ENCODE peak calls at places on chromosome 1, in five cellular contexts. One of them, this sample, is unnamed.

GRCh38 chr1:184696403-184696802 is 58.3 kb downstream of the EDEM3 start:
- DNase-seq in IMR-90: no peak
- DNase-seq in SK-N-SH: no peak
- DNase-seq in astrocyte of the spinal cord: no peak
- DNase-seq in AG04450: no peak
- DNase-seq in this sample: no peak

GRCh38 chr1:54375331-54376084 is 30.7 kb downstream of the SSBP3 start:
- DNase-seq in SK-N-SH: peak
- DNase-seq in astrocyte of the spinal cord: no peak
- DNase-seq in AG04450: no peak
- DNase-seq in IMR-90: no peak
- DNase-seq in this sample: no peak

GRCh38 chr1:248791010-248791409 is 34.7 kb downstream of the SH3BP5L start:
- DNase-seq in astrocyte of the spinal cord: no peak
- DNase-seq in AG04450: no peak
- DNase-seq in IMR-90: no peak
- DNase-seq in SK-N-SH: no peak
- DNase-seq in this sample: no peak

GRCh38 chr1:14611792-14612191 is 13.3 kb downstream of the KAZN start:
- DNase-seq in AG04450: no peak
- DNase-seq in SK-N-SH: no peak
- DNase-seq in astrocyte of the spinal cord: no peak
- DNase-seq in IMR-90: no peak
- DNase-seq in this sample: no peak

GRCh38 chr1:147541672-147542548 is 609 bp downstream of the BCL9 start:
- DNase-seq in SK-N-SH: peak
- DNase-seq in AG04450: no peak
- DNase-seq in astrocyte of the spinal cord: peak
- DNase-seq in IMR-90: peak
- DNase-seq in this sample: no peak

GRCh38 chr1:70071597-70071996 is 133.8 kb downstream of the LRRC40 start:
- DNase-seq in astrocyte of the spinal cord: peak
- DNase-seq in IMR-90: peak
- DNase-seq in AG04450: peak
- DNase-seq in SK-N-SH: no peak
- DNase-seq in this sample: peak

GRCh38 chr1:182851825-182852224 is 12.7 kb downstream of the DHX9 start:
- DNase-seq in astrocyte of the spinal cord: no peak
- DNase-seq in AG04450: no peak
- DNase-seq in IMR-90: no peak
- DNase-seq in SK-N-SH: no peak
- DNase-seq in this sample: no peak

GRCh38 chr1:235075121-235075954 is 53.3 kb downstream of the TOMM20 start:
- DNase-seq in SK-N-SH: no peak
- DNase-seq in AG04450: peak
- DNase-seq in astrocyte of the spinal cord: peak
- DNase-seq in IMR-90: peak
- DNase-seq in this sample: peak

GRCh38 chr1:19682901-19683300 is 18.2 kb downstream of the HTR6 start:
- DNase-seq in SK-N-SH: no peak
- DNase-seq in astrocyte of the spinal cord: no peak
- DNase-seq in IMR-90: no peak
- DNase-seq in AG04450: no peak
- DNase-seq in this sample: no peak

GRCh38 chr1:17984510-17985085 is 123.0 kb upstream of the IGSF21 start:
- DNase-seq in SK-N-SH: peak
- DNase-seq in AG04450: no peak
- DNase-seq in astrocyte of the spinal cord: no peak
- DNase-seq in IMR-90: no peak
- DNase-seq in this sample: no peak

GRCh38 chr1:44827197-44828002 is 15.7 kb downstream of the PTCH2 start:
- DNase-seq in IMR-90: no peak
- DNase-seq in astrocyte of the spinal cord: no peak
- DNase-seq in AG04450: no peak
- DNase-seq in SK-N-SH: peak
- DNase-seq in this sample: no peak

GRCh38 chr1:230394134-230394533 is 32.0 kb downstream of the PGBD5 start:
- DNase-seq in IMR-90: no peak
- DNase-seq in SK-N-SH: no peak
- DNase-seq in astrocyte of the spinal cord: no peak
- DNase-seq in AG04450: no peak
- DNase-seq in this sample: no peak

GRCh38 chr1:168141986-168142385 is 5.3 kb upstream of the GPR161 start:
- DNase-seq in astrocyte of the spinal cord: no peak
- DNase-seq in IMR-90: no peak
- DNase-seq in SK-N-SH: no peak
- DNase-seq in AG04450: no peak
- DNase-seq in this sample: no peak

GRCh38 chr1:229822026-229822425 is 196.0 kb downstream of the URB2 start:
- DNase-seq in IMR-90: no peak
- DNase-seq in SK-N-SH: no peak
- DNase-seq in AG04450: no peak
- DNase-seq in astrocyte of the spinal cord: no peak
- DNase-seq in this sample: no peak

GRCh38 chr1:234961468-234962339 is 166.9 kb downstream of the TOMM20 start:
- DNase-seq in AG04450: peak
- DNase-seq in astrocyte of the spinal cord: peak
- DNase-seq in IMR-90: peak
- DNase-seq in SK-N-SH: no peak
- DNase-seq in this sample: peak

GRCh38 chr1:87030740-87031400 is 116.4 kb downstream of the HS2ST1 start:
- DNase-seq in SK-N-SH: no peak
- DNase-seq in astrocyte of the spinal cord: no peak
- DNase-seq in AG04450: no peak
- DNase-seq in IMR-90: no peak
- DNase-seq in this sample: no peak

GRCh38 chr1:88141499-88142074 is 542.5 kb upstream of the PKN2 start:
- DNase-seq in astrocyte of the spinal cord: no peak
- DNase-seq in IMR-90: no peak
- DNase-seq in AG04450: no peak
- DNase-seq in SK-N-SH: no peak
- DNase-seq in this sample: no peak

GRCh38 chr1:201888282-201889033 is at the start of gene SHISA4:
- DNase-seq in IMR-90: peak
- DNase-seq in AG04450: no peak
- DNase-seq in astrocyte of the spinal cord: peak
- DNase-seq in SK-N-SH: peak
- DNase-seq in this sample: no peak

GRCh38 chr1:93758842-93759515 is 77.3 kb upstream of the BCAR3 start:
- DNase-seq in AG04450: no peak
- DNase-seq in IMR-90: peak
- DNase-seq in astrocyte of the spinal cord: peak
- DNase-seq in SK-N-SH: peak
- DNase-seq in this sample: peak

GRCh38 chr1:185281245-185281644 is 35.8 kb downstream of the IVNS1ABP start:
- DNase-seq in SK-N-SH: no peak
- DNase-seq in astrocyte of the spinal cord: no peak
- DNase-seq in IMR-90: peak
- DNase-seq in AG04450: no peak
- DNase-seq in this sample: no peak

GRCh38 chr1:167564592-167564991 is 11.0 kb upstream of the CREG1 start:
- DNase-seq in astrocyte of the spinal cord: no peak
- DNase-seq in SK-N-SH: no peak
- DNase-seq in AG04450: no peak
- DNase-seq in IMR-90: no peak
- DNase-seq in this sample: no peak

GRCh38 chr1:226467443-226467842 is 59.5 kb upstream of the PARP1 start:
- DNase-seq in AG04450: no peak
- DNase-seq in astrocyte of the spinal cord: no peak
- DNase-seq in IMR-90: no peak
- DNase-seq in SK-N-SH: no peak
- DNase-seq in this sample: no peak

GRCh38 chr1:195714248-195714647 is 894.0 kb downstream of the KCNT2 start:
- DNase-seq in SK-N-SH: no peak
- DNase-seq in IMR-90: peak
- DNase-seq in AG04450: peak
- DNase-seq in astrocyte of the spinal cord: peak
- DNase-seq in this sample: peak

GRCh38 chr1:200530551-200531261 is 89.8 kb downstream of the KIF14 start:
- DNase-seq in AG04450: no peak
- DNase-seq in SK-N-SH: no peak
- DNase-seq in IMR-90: no peak
- DNase-seq in astrocyte of the spinal cord: no peak
- DNase-seq in this sample: no peak

GRCh38 chr1:172742599-172743500 is 83.9 kb downstream of the FASLG start:
- DNase-seq in SK-N-SH: peak
- DNase-seq in astrocyte of the spinal cord: peak
- DNase-seq in IMR-90: peak
- DNase-seq in AG04450: no peak
- DNase-seq in this sample: no peak

GRCh38 chr1:59779949-59780348 is 34.8 kb upstream of the HOOK1 start:
- DNase-seq in SK-N-SH: no peak
- DNase-seq in astrocyte of the spinal cord: no peak
- DNase-seq in AG04450: no peak
- DNase-seq in IMR-90: no peak
- DNase-seq in this sample: no peak

GRCh38 chr1:111204211-111204883 is 3.9 kb upstream of the DENND2D start:
- DNase-seq in IMR-90: no peak
- DNase-seq in astrocyte of the spinal cord: no peak
- DNase-seq in AG04450: no peak
- DNase-seq in SK-N-SH: peak
- DNase-seq in this sample: no peak

GRCh38 chr1:111201275-111202090 is 1.0 kb upstream of the DENND2D start:
- DNase-seq in IMR-90: no peak
- DNase-seq in SK-N-SH: peak
- DNase-seq in astrocyte of the spinal cord: no peak
- DNase-seq in AG04450: no peak
- DNase-seq in this sample: no peak

GRCh38 chr1:111203681-111204210 is 3.3 kb upstream of the DENND2D start:
- DNase-seq in astrocyte of the spinal cord: no peak
- DNase-seq in AG04450: no peak
- DNase-seq in SK-N-SH: peak
- DNase-seq in IMR-90: no peak
- DNase-seq in this sample: no peak

GRCh38 chr1:111202366-111202706 is 1.9 kb upstream of the DENND2D start:
- DNase-seq in SK-N-SH: no peak
- DNase-seq in IMR-90: no peak
- DNase-seq in astrocyte of the spinal cord: no peak
- DNase-seq in AG04450: no peak
- DNase-seq in this sample: no peak

DNA sequence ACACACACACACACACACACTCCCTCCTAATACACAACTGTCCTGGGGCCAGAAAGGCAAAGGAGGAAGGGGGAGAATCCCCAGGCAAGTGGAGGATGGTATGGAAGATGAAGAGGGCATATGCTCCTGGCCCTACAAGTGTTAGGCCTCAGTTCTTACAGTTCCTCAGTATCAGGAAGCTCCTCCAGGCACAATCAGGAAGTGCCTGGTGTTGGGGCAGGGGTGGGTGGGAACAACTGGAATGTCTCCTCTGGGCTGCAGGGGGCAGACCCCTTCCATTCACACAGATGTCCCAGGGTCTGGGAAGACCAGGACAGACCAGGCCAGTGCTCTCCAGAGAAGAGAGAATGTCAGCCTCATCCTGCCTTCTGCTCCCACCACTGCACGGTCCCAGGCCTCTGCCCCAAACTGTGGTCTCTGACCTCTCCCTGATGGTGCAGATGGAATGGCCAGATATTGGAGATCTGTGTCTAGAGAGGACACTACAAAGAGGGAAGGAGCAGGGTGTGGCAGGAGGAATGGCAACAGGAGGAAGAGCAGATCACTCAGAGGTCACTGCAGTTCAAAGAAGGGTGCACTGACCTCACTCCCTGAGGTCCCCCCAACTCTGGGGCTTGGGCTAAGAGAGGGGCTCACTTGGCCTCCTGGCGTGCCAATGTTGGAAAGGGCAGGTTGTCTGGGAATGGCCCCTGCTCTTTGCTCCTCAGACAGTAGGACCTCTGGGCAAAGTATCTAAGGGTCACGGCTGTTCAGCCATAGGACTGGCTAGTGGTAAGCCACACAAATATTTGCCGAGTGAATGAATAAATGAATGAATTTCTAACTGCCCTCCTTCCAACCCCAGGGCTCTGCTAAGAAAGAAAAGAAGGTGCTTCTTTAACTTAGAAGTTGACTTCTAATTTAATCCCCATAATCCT is 2.5 kb upstream of the DENND2D start:
- DNase-seq in AG04450: no peak
- DNase-seq in IMR-90: no peak
- DNase-seq in SK-N-SH: peak
- DNase-seq in astrocyte of the spinal cord: no peak
- DNase-seq in this sample: no peak
- H3K4me3 ChIP-seq in AG04450: no peak
- H3K4me3 ChIP-seq in IMR-90: no peak
- H3K4me3 ChIP-seq in SK-N-SH: no peak
- H3K4me3 ChIP-seq in astrocyte of the spinal cord: no peak
- H3K4me3 ChIP-seq in this sample: peak

DNA sequence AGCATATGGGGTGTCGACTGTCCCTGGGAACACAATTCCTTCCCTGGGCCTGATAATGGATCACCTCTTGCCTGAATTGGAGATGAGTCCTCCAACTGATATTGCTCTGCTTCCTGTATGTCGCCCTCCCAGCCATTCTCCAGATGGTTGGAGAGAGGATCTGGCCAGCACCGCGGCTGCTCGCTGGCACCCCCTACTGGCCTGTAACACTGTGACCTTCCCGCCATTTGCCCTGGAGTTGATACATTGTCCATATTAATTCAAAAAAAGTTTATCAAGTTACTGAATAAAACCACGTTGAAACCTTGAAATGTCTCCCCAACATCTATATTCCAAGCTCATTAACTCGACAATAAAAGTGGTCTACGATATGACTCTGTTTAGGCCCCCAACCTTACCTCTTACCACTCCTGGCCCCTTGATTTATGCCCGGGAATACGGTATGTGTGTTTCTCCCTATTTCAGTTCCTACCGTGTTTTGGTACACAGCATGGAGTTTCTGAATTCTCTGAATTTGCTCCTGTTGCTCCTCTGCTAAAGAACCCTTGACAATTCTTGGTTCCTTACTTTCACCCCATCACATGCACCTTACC is 241.8 kb upstream of the KIAA0040 start:
- DNase-seq in AG04450: no peak
- DNase-seq in IMR-90: no peak
- DNase-seq in SK-N-SH: no peak
- DNase-seq in astrocyte of the spinal cord: no peak
- DNase-seq in this sample: no peak
- TF ChIP-seq CTCF in AG04450: no peak
- TF ChIP-seq CTCF in IMR-90: no peak
- TF ChIP-seq CTCF in SK-N-SH: no peak
- TF ChIP-seq CTCF in astrocyte of the spinal cord: no peak
- TF ChIP-seq CTCF in this sample: no peak

GRCh38 chr1:84825161-84825560 is 67.8 kb downstream of the LPAR3 start:
- DNase-seq in SK-N-SH: no peak
- DNase-seq in AG04450: no peak
- DNase-seq in astrocyte of the spinal cord: no peak
- DNase-seq in IMR-90: no peak
- DNase-seq in this sample: no peak
- H3K4me3 ChIP-seq in SK-N-SH: no peak
- H3K4me3 ChIP-seq in AG04450: no peak
- H3K4me3 ChIP-seq in astrocyte of the spinal cord: no peak
- H3K4me3 ChIP-seq in IMR-90: no peak
- H3K4me3 ChIP-seq in this sample: no peak

DNA sequence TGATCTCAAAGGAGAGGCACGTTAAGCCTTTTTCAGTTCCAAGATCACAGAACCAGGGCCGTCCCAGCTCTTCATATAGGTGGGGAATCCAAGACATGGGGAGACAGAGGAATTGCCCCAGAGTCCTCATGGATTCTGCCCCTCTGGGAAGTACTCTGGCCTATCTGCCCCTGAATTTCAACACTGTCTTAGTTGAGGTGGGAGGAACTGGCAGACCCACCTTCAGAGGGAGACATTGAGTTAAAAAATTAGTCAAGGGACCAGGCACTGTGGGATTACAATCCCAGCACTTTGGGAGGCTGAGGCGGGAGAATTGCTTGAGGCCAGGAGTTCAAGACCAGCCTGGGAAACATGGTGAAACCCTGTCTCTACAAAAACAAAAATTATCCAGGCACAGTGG is 2.1 kb upstream of the KNCN start:
- DNase-seq in AG04450: no peak
- DNase-seq in astrocyte of the spinal cord: no peak
- DNase-seq in IMR-90: no peak
- DNase-seq in SK-N-SH: no peak
- DNase-seq in this sample: no peak
- TF ChIP-seq CTCF in AG04450: no peak
- TF ChIP-seq CTCF in astrocyte of the spinal cord: no peak
- TF ChIP-seq CTCF in IMR-90: no peak
- TF ChIP-seq CTCF in SK-N-SH: no peak
- TF ChIP-seq CTCF in this sample: no peak

This sample was measured in AG09309.